ENCODE peak calls at places on chromosomes 2 and 18, in four cellular contexts. H is GM12864, L is lower lobe of right lung, R is fibroblast of mammary gland. I is an unnamed sample.

GRCh38 chr18:31977270-31977872 is 34.4 kb upstream of the TRAPPC8 start:
- DNase-seq in H (peak; percentile 3), L (no peak), R (peak; percentile 70), I (peak; percentile 71)

GRCh38 chr2:70684846-70685622 is 83.0 kb downstream of the ADD2 start:
- DNase-seq in H (no peak), L (no peak), R (no peak), I (no peak)

GRCh38 chr18:63149200-63149587 is 170.4 kb downstream of the BCL2 start:
- DNase-seq in H (no peak), L (no peak), R (no peak), I (no peak)

GRCh38 chr2:203605302-203605701 is 70.2 kb upstream of the RAPH1 start:
- DNase-seq in H (no peak), L (no peak), R (peak; percentile 34), I (no peak)

GRCh38 chr2:45968946-45969584 is 317.6 kb downstream of the PRKCE start:
- DNase-seq in H (no peak), L (no peak), R (peak; percentile 72), I (peak; percentile 58)

GRCh38 chr2:10880586-10881321 is 31.0 kb upstream of the KCNF1 start:
- DNase-seq in H (no peak), L (peak; percentile 57), R (no peak), I (no peak)

GRCh38 chr2:169999041-169999440 is 171.8 kb downstream of the UBR3 start:
- DNase-seq in H (no peak), L (no peak), R (peak; percentile 61), I (peak; percentile 42)

GRCh38 chr18:80103231-80103630 is 5.8 kb upstream of the ADNP2 start:
- DNase-seq in H (no peak), L (no peak), R (peak; percentile 84), I (peak; percentile 12)

GRCh38 chr2:220220009-220220408 is 592.6 kb downstream of the SLC4A3 start:
- DNase-seq in H (no peak), L (no peak), R (no peak), I (no peak)

GRCh38 chr2:105380432-105381118 is 18.3 kb downstream of the FHL2 start:
- DNase-seq in H (no peak), L (no peak), R (no peak), I (peak; percentile 60)

GRCh38 chr2:31333527-31334183 is 80.9 kb downstream of the XDH start:
- DNase-seq in H (peak; percentile 44), L (peak; percentile 78), R (peak; percentile 83), I (peak; percentile 93)

GRCh38 chr2:151669585-151670081 is 64.6 kb downstream of the NEB start:
- DNase-seq in H (no peak), L (no peak), R (no peak), I (no peak)

GRCh38 chr18:34729264-34729663 is 19.2 kb downstream of the DTNA start:
- DNase-seq in H (no peak), L (no peak), R (peak; percentile 37), I (peak; percentile 76)
- TF ChIP-seq CTCF in H (peak; percentile 59), L (peak; percentile 44), R (peak; percentile 54), I (peak; percentile 81)

DNA sequence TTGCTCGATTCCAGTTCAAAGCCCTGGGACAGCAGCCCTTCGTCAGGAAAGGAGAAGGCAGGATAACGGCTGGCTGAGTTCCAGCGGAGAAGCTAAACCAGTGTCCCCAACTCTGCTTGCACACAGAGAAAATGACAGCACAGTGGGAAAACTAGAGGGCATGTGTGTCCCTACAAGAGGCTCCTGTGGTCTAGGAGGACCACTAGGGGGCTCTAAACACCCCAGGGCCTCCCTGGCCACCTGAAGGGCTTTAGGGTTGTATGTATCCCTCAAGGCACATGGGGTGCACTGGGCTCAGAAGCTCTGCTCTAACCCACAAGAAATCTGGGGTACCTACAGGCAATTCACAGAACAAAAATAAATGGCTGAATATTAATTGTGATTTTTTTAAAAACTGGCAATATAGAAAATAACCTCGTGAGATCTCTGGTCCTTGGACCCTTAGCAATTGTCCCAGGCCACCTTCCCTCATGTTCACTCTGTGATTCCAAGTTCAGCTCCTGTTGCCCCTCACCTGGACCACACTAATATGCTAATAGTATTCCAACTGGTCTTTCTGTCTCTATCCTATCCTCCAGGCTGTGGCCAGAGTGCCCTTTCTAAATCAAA is 17.5 kb downstream of the STAT1 start:
- DNase-seq in H (no peak), L (peak; percentile 39), R (peak; percentile 47), I (peak; percentile 60)
- H3K4me3 ChIP-seq in H (no peak overlapping the region), L (no peak overlapping the region), R (no peak overlapping the region), I (no peak overlapping the region)

DNA sequence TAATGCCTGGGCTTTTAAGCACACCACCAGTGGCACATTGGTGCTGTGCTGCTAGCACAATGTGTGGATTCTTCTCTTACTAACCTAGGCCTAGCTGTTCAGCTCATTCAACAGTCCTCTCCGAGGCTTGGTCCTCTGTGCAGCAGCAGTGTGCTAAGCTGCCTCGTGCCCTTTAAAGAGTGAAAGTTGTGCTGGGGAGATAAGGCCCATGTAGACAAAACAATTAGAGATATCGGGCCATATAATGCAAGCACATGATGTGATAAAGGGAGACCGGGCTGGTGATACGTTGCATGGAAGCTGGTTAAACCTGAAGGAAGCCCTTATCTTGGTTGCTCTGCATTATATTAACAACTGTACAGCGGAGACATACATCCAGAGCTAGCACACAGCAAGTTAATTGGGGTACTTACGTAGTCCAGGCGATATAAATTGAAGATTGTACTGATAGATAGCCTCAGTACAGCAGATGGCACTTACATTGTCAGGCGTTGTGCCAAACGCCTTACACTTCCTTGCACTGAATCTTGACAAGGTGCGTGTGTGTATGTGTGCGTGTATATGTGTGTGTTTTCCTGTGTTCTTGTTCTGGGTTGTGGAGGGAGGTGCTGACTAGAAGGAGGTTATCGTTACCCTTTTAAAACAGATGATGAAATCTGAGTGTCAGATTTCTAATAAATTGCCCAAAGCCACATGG is 28.5 kb downstream of the HK2 start:
- DNase-seq in H (no peak), L (no peak), R (no peak), I (no peak)
- TF ChIP-seq CTCF in H (no peak), L (no peak), R (no peak), I (no peak)

GRCh38 chr2:68367918-68368656 is 3.0 kb downstream of the PLEK start:
- DNase-seq in H (no peak), L (no peak), R (no peak), I (no peak)
- H3K4me3 ChIP-seq in H (peak overlapping the region; percentile 89), L (peak overlapping the region; percentile 51), R (no peak overlapping the region), I (no peak overlapping the region)

GRCh38 chr2:8682719-8683667 is 1.1 kb downstream of the ID2 start:
- DNase-seq in H (no peak), L (peak; percentile 67), R (peak; percentile 49), I (peak; percentile 52)
- TF ChIP-seq CTCF in H (no peak), L (no peak), R (no peak), I (no peak)

GRCh38 chr2:223800908-223801307 is 36.5 kb downstream of the AP1S3 start:
- DNase-seq in H (no peak), L (no peak), R (no peak), I (no peak)

GRCh38 chr2:223801702-223802101 is 35.7 kb downstream of the AP1S3 start:
- DNase-seq in H (no peak), L (no peak), R (no peak), I (no peak)

DNA sequence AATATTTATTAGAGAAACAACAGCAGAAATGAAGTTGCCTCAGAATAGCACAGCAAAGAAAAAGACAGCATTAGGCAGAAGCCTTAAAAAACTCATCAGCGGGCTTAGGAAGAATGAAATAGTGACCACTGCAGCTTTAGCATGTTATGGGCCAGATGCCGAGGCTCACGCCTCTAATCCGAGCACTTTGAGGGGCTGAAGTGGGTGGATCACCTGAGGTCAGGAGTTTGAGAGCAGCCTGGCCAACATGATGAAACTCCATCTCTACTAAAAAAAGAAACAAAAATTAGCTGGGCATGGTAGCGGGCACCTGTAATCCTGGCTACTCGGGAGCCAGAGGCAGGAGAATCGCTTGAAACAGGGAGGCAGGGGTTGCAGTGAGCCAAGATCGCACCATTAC is 32.4 kb downstream of the AP1S3 start:
- DNase-seq in H (no peak), L (no peak), R (no peak), I (no peak)
- H3K4me3 ChIP-seq in H (peak overlapping the region; percentile 16), L (no peak overlapping the region), R (no peak overlapping the region), I (no peak overlapping the region)

GRCh38 chr18:7921938-7922587 is 354.9 kb downstream of the PTPRM start:
- DNase-seq in H (no peak), L (no peak), R (peak; percentile 82), I (peak; percentile 75)

GRCh38 chr18:7923105-7923504 is 356.0 kb downstream of the PTPRM start:
- DNase-seq in H (no peak), L (no peak), R (no peak), I (no peak)

GRCh38 chr18:7927119-7927518 is 360.0 kb downstream of the PTPRM start:
- DNase-seq in H (no peak), L (no peak), R (no peak), I (peak; percentile 41)

GRCh38 chr18:7924616-7925015 is 357.5 kb downstream of the PTPRM start:
- DNase-seq in H (no peak), L (no peak), R (no peak), I (no peak)

DNA sequence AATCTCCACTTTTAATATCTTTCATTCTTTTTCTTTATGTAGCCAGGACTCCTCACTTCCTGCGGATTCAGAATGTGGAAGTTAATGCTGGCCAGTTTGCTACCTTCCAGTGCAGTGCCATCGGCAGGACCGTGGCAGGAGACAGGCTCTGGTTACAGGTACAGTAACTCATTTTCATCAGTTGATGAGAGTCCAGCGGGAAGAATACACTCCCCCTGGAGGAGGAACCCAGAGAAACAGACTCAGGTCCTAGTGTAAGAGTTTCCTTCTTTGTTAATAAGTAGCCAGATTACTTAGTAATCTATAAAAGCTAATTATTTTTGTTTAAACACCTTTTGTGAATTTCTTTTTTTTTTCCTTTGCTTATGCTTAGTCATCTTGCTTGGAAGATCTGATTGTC is 359.4 kb downstream of the PTPRM start:
- DNase-seq in H (no peak), L (no peak), R (no peak), I (peak; percentile 43)
- TF ChIP-seq CTCF in H (no peak), L (no peak), R (peak; percentile 10), I (peak; percentile 52)

I was measured in choroid plexus epithelial cell.